ENCODE peak calls at places on chromosome 1, in six cellular contexts. F, J, I, E, L and Y are unnamed samples.

GRCh38 chr1:46622341-46622740 is 5.7 kb upstream of the MOB3C start:
- DNase-seq in L (no peak), I (no peak), J (no peak), F (no peak), E (peak), Y (peak)

GRCh38 chr1:147840909-147841308 is 61.7 kb upstream of the GJA8 start:
- DNase-seq in J (no peak), I (peak), L (peak), F (no peak), E (peak), Y (no peak)

GRCh38 chr1:114340906-114341698 is 169.9 kb downstream of the TRIM33 start:
- DNase-seq in L (no peak), F (no peak), I (no peak), E (no peak), J (no peak), Y (no peak)

GRCh38 chr1:199007423-199007822 is 368.6 kb downstream of the PTPRC start:
- DNase-seq in L (no peak), F (no peak), J (no peak), E (no peak), I (no peak), Y (no peak)

GRCh38 chr1:179296356-179296755 is 2.8 kb downstream of the SOAT1 start:
- DNase-seq in L (no peak), I (no peak), E (no peak), J (no peak), F (no peak), Y (no peak)

GRCh38 chr1:90936731-90937130 is 85.1 kb downstream of the ZNF644 start:
- DNase-seq in J (peak), I (no peak), F (peak), E (no peak), L (no peak), Y (no peak)

GRCh38 chr1:27133158-27133557 is 21.8 kb downstream of the SLC9A1 start:
- DNase-seq in L (no peak), I (no peak), J (no peak), F (no peak), E (no peak), Y (no peak)

GRCh38 chr1:27525296-27526271 is 35.6 kb upstream of the WASF2 start:
- DNase-seq in L (no peak), J (no peak), I (no peak), E (peak), F (no peak), Y (peak)

GRCh38 chr1:234722267-234722704 is 112.3 kb upstream of the IRF2BP2 start:
- DNase-seq in I (no peak), F (no peak), J (no peak), E (no peak), L (no peak), Y (no peak)

GRCh38 chr1:170296642-170297041 is 150.9 kb downstream of the NTMT2 start:
- DNase-seq in J (no peak), L (peak), I (no peak), E (no peak), F (peak), Y (no peak)

GRCh38 chr1:119737040-119737682 is 25.4 kb downstream of the PHGDH start:
- DNase-seq in I (peak), F (peak), L (no peak), J (peak), E (no peak), Y (no peak)

GRCh38 chr1:164589961-164590507 is 31.1 kb downstream of the PBX1 start:
- DNase-seq in J (no peak), E (peak), F (no peak), I (no peak), L (no peak), Y (no peak)

GRCh38 chr1:28329395-28330153 is 734 bp downstream of the MED18 start:
- DNase-seq in E (peak), F (peak), L (no peak), I (peak), J (peak), Y (peak)

GRCh38 chr1:203152158-203153034 is 23.2 kb downstream of the MYBPH start:
- DNase-seq in F (peak), E (peak), I (peak), L (no peak), J (peak), Y (peak)

GRCh38 chr1:105137543-105138444 is 1388.1 kb downstream of the AMY1C start:
- DNase-seq in L (no peak), F (no peak), J (no peak), I (no peak), E (peak), Y (peak)

GRCh38 chr1:220528049-220528678 is at the start of gene MARK1:
- DNase-seq in L (no peak), I (peak), E (peak), F (peak), J (peak), Y (peak)
- H3K9ac ChIP-seq in L (peak), I (peak), E (peak), F (peak), J (peak), Y (peak)

GRCh38 chr1:10064416-10065343 is 31.9 kb downstream of the UBE4B start:
- DNase-seq in L (no peak), J (no peak), F (peak), I (peak), E (no peak), Y (no peak)
- H3K9ac ChIP-seq in L (no peak), J (peak), F (no peak), I (no peak), E (no peak), Y (no peak)

GRCh38 chr1:23553896-23554480 is 5.3 kb downstream of the ID3 start:
- DNase-seq in I (peak), J (no peak), F (no peak), L (no peak), E (peak), Y (no peak)

GRCh38 chr1:23554481-23555224 is 4.6 kb downstream of the ID3 start:
- DNase-seq in L (peak), J (peak), I (peak), F (peak), E (peak), Y (peak)

GRCh38 chr1:23555949-23556640 is 3.2 kb downstream of the ID3 start:
- DNase-seq in F (peak), L (peak), E (peak), J (peak), I (peak), Y (peak)

GRCh38 chr1:23556661-23557470 is 2.4 kb downstream of the ID3 start:
- DNase-seq in F (peak), E (peak), J (no peak), I (peak), L (peak), Y (peak)

GRCh38 chr1:23555225-23555801 is 4.0 kb downstream of the ID3 start:
- DNase-seq in F (no peak), J (peak), E (peak), I (peak), L (no peak), Y (peak)
- H3K9ac ChIP-seq in F (peak), J (peak), E (peak), I (peak), L (peak), Y (peak)

GRCh38 chr1:964691-965525 is 1.4 kb upstream of the PLEKHN1 start:
- DNase-seq in J (no peak), I (no peak), E (no peak), L (no peak), F (no peak), Y (no peak)

GRCh38 chr1:963746-964525 is 2.3 kb upstream of the PLEKHN1 start:
- DNase-seq in E (no peak), J (no peak), I (no peak), F (no peak), L (no peak), Y (no peak)

GRCh38 chr1:966603-967295 is 467 bp downstream of the PLEKHN1 start:
- DNase-seq in E (peak), J (peak), I (peak), F (peak), L (no peak), Y (peak)

GRCh38 chr1:966135-966602 is at the start of gene PLEKHN1:
- DNase-seq in F (peak), E (peak), L (no peak), J (peak), I (peak), Y (no peak)

DNA sequence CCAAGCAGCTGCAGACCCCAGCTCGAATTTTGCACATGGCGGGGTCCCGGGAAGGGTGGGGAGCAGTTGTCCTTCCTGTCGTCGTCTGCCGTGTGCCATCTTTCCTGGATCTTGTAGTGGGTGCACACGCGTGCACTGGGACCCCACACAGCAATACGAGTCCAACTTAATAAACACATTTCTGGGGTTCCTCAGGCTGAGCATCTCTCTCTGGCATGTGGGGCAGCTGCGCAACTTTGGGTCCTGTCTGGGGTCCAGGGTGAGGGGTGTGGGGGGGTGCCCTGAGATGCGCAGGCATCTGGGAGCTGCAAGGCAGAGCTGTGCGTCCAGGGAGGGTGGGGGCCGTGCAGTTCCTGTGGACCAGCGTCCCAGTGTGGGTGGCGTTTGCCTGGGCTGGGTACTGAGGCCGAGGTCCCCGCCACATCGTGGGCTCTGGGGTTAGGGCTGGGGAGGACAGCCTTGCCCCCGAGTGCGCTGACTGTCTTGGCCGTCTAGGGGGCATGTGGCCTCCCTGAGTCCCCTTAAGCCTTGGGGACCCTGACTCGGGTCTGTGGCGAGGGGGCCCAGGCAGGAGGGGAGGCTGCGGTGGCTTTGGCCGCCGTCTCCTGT is 652 bp upstream of the PLEKHN1 start:
- DNase-seq in L (no peak), F (no peak), E (no peak), J (no peak), I (no peak), Y (no peak)
- H3K9ac ChIP-seq in L (peak), F (no peak), E (no peak), J (peak), I (no peak), Y (no peak)